ENCODE peak calls at places on chromosomes 12 and 14, in eight cellular contexts. W is upper lobe of right lung, V is LoVo, K is body of pancreas, E is AG08396, G is LHCN-M2, A is NCI-H2029, N is astrocyte of the cerebellum. R is an unnamed sample.

GRCh38 chr14:55448146-55448614 is 7.8 kb upstream of the TBPL2 start:
- DNase-seq in A (no peak), W (no peak), K (no peak), V (peak), E (peak), G (peak), N (peak), R (no peak)

GRCh38 chr12:114625294-114625851 is 58.6 kb downstream of the TBX3 start:
- DNase-seq in E (peak), N (peak), V (peak), G (peak), K (peak), A (peak), W (no peak), R (no peak)

GRCh38 chr12:79934309-79935020 is 432 bp downstream of the PPP1R12A start:
- DNase-seq in G (peak), W (peak), K (no peak), N (no peak), A (peak), E (peak), V (peak), R (peak)

GRCh38 chr12:70606001-70606400 is 31.2 kb downstream of the PTPRB start:
- DNase-seq in K (no peak), N (no peak), W (no peak), A (no peak), E (no peak), G (peak), V (no peak), R (no peak)

GRCh38 chr12:52494100-52494499 is 1.0 kb upstream of the KRT6A start:
- DNase-seq in E (no peak), V (no peak), A (no peak), N (no peak), G (no peak), W (no peak), K (no peak), R (no peak)

GRCh38 chr14:78202178-78202577 is 32.0 kb downstream of the NRXN3 start:
- DNase-seq in K (no peak), V (no peak), N (no peak), E (no peak), A (no peak), W (no peak), G (no peak), R (no peak)

GRCh38 chr12:452667-453210 is 7.0 kb upstream of the B4GALNT3 start:
- DNase-seq in E (no peak), V (no peak), W (peak), A (no peak), G (no peak), K (peak), N (no peak), R (no peak)

GRCh38 chr14:99968156-99968920 is 96.9 kb upstream of the EVL start:
- DNase-seq in E (peak), V (no peak), K (no peak), N (peak), G (peak), W (no peak), A (no peak), R (no peak)

GRCh38 chr14:66982247-66982646 is 207.0 kb upstream of the GARIN2 start:
- DNase-seq in G (no peak), A (no peak), E (no peak), K (no peak), V (no peak), N (no peak), W (no peak), R (no peak)

GRCh38 chr14:51225751-51226150 is 14.3 kb upstream of the TMX1 start:
- DNase-seq in N (no peak), E (no peak), K (no peak), A (no peak), G (no peak), V (no peak), W (no peak), R (no peak)

GRCh38 chr14:67820428-67820881 is 876 bp downstream of the RAD51B start:
- DNase-seq in A (no peak), N (no peak), E (no peak), W (no peak), K (no peak), V (peak), G (peak), R (no peak)

GRCh38 chr14:23299558-23299957 is 3.1 kb downstream of the PPP1R3E start:
- DNase-seq in V (no peak), W (no peak), N (no peak), K (no peak), A (no peak), G (peak), E (peak), R (peak)

GRCh38 chr12:15839682-15840081 is 42.5 kb upstream of the STRAP start:
- DNase-seq in W (no peak), N (no peak), V (no peak), K (no peak), G (no peak), E (no peak), A (no peak), R (no peak)

GRCh38 chr12:11658796-11659195 is 9.3 kb downstream of the ETV6 start:
- DNase-seq in V (no peak), K (no peak), W (no peak), A (no peak), E (peak), G (peak), N (peak), R (no peak)

GRCh38 chr14:72792051-72792788 is 101.7 kb downstream of the DPF3 start:
- DNase-seq in W (no peak), G (no peak), V (no peak), A (no peak), K (no peak), N (no peak), E (no peak), R (peak)

GRCh38 chr14:60970146-60970545 is 10.7 kb downstream of the TRMT5 start:
- DNase-seq in G (no peak), E (no peak), W (no peak), K (no peak), A (no peak), N (no peak), V (no peak), R (no peak)

GRCh38 chr14:39740454-39740853 is 308.2 kb upstream of the FBXO33 start:
- DNase-seq in A (no peak), V (no peak), K (no peak), N (no peak), W (peak), E (no peak), G (no peak), R (no peak)

GRCh38 chr12:108139454-108139853 is 10.4 kb downstream of the WSCD2 start:
- DNase-seq in A (no peak), N (no peak), G (no peak), V (no peak), E (no peak), W (no peak), K (no peak), R (no peak)

GRCh38 chr14:105206873-105207272 is 25.8 kb upstream of the NUDT14 start:
- DNase-seq in G (no peak), E (no peak), A (no peak), V (no peak), K (no peak), N (no peak), W (no peak), R (no peak)

GRCh38 chr14:36333106-36333505 is 12.7 kb upstream of the MBIP start:
- DNase-seq in E (no peak), K (no peak), G (no peak), N (no peak), V (no peak), A (no peak), W (no peak), R (no peak)